ENCODE peak calls at places on chromosomes 11 and 22, in four cellular contexts. One of them, this sample, is unnamed.

GRCh38 chr11:28756977-28757376 is 648.8 kb downstream of the METTL15 start:
- DNase-seq in adrenal gland: no peak
- DNase-seq in body of pancreas: no peak
- DNase-seq in spleen: no peak
- DNase-seq in this sample: no peak

GRCh38 chr11:47177229-47177845 is 658 bp upstream of the ARFGAP2 start:
- DNase-seq in adrenal gland: peak; percentile 79
- DNase-seq in body of pancreas: peak; percentile 76
- DNase-seq in spleen: no peak
- DNase-seq in this sample: peak; percentile 92

GRCh38 chr22:31451709-31452571 is 37.7 kb downstream of the EIF4ENIF1 start:
- DNase-seq in adrenal gland: no peak
- DNase-seq in body of pancreas: no peak
- DNase-seq in spleen: no peak
- DNase-seq in this sample: peak; percentile 61

GRCh38 chr11:13064593-13064992 is 55.5 kb downstream of the RASSF10 start:
- DNase-seq in adrenal gland: no peak
- DNase-seq in body of pancreas: peak; percentile 71
- DNase-seq in spleen: no peak
- DNase-seq in this sample: no peak

GRCh38 chr11:43282607-43283440 is 29.0 kb upstream of the API5 start:
- DNase-seq in adrenal gland: peak; percentile 52
- DNase-seq in body of pancreas: peak; percentile 56
- DNase-seq in spleen: peak; percentile 76
- DNase-seq in this sample: peak; percentile 49

GRCh38 chr11:69297926-69298777 is 4.2 kb downstream of the MYEOV start:
- DNase-seq in adrenal gland: peak; percentile 81
- DNase-seq in body of pancreas: peak; percentile 59
- DNase-seq in spleen: peak; percentile 93
- DNase-seq in this sample: peak; percentile 23

GRCh38 chr11:67406969-67407699 is 3.3 kb downstream of the TBC1D10C start:
- DNase-seq in adrenal gland: no peak
- DNase-seq in body of pancreas: no peak
- DNase-seq in spleen: peak; percentile 83
- DNase-seq in this sample: no peak

GRCh38 chr11:30174265-30175022 is 56.4 kb upstream of the FSHB start:
- DNase-seq in adrenal gland: no peak
- DNase-seq in body of pancreas: no peak
- DNase-seq in spleen: no peak
- DNase-seq in this sample: no peak

GRCh38 chr11:128310676-128311445 is 276.5 kb downstream of the ETS1 start:
- DNase-seq in adrenal gland: no peak
- DNase-seq in body of pancreas: no peak
- DNase-seq in spleen: no peak
- DNase-seq in this sample: no peak

GRCh38 chr11:25244126-25244525 is 747.3 kb downstream of the LUZP2 start:
- DNase-seq in adrenal gland: no peak
- DNase-seq in body of pancreas: no peak
- DNase-seq in spleen: no peak
- DNase-seq in this sample: no peak

GRCh38 chr11:67356867-67357561 is 3.7 kb upstream of the POLD4 start:
- DNase-seq in adrenal gland: peak; percentile 71
- DNase-seq in body of pancreas: peak; percentile 74
- DNase-seq in spleen: peak; percentile 87
- DNase-seq in this sample: peak; percentile 75

GRCh38 chr11:12531681-12532080 is 142.5 kb upstream of the TEAD1 start:
- DNase-seq in adrenal gland: no peak
- DNase-seq in body of pancreas: no peak
- DNase-seq in spleen: no peak
- DNase-seq in this sample: no peak

GRCh38 chr22:50599816-50600454 is 658 bp upstream of the MAPK8IP2 start:
- DNase-seq in adrenal gland: peak; percentile 69
- DNase-seq in body of pancreas: peak; percentile 66
- DNase-seq in spleen: peak; percentile 85
- DNase-seq in this sample: peak; percentile 53

GRCh38 chr11:104191124-104191523 is 27.2 kb upstream of the PDGFD start:
- DNase-seq in adrenal gland: no peak
- DNase-seq in body of pancreas: no peak
- DNase-seq in spleen: no peak
- DNase-seq in this sample: no peak

GRCh38 chr11:86091566-86091965 is 22.7 kb upstream of the PICALM start:
- DNase-seq in adrenal gland: no peak
- DNase-seq in body of pancreas: no peak
- DNase-seq in spleen: no peak
- DNase-seq in this sample: no peak

GRCh38 chr11:44456544-44457270 is 108.8 kb upstream of the CD82 start:
- DNase-seq in adrenal gland: no peak
- DNase-seq in body of pancreas: peak; percentile 32
- DNase-seq in spleen: no peak
- DNase-seq in this sample: no peak

GRCh38 chr11:69154938-69155301 is 815 bp upstream of the SMIM38 start:
- DNase-seq in adrenal gland: no peak
- DNase-seq in body of pancreas: no peak
- DNase-seq in spleen: no peak
- DNase-seq in this sample: no peak

DNA sequence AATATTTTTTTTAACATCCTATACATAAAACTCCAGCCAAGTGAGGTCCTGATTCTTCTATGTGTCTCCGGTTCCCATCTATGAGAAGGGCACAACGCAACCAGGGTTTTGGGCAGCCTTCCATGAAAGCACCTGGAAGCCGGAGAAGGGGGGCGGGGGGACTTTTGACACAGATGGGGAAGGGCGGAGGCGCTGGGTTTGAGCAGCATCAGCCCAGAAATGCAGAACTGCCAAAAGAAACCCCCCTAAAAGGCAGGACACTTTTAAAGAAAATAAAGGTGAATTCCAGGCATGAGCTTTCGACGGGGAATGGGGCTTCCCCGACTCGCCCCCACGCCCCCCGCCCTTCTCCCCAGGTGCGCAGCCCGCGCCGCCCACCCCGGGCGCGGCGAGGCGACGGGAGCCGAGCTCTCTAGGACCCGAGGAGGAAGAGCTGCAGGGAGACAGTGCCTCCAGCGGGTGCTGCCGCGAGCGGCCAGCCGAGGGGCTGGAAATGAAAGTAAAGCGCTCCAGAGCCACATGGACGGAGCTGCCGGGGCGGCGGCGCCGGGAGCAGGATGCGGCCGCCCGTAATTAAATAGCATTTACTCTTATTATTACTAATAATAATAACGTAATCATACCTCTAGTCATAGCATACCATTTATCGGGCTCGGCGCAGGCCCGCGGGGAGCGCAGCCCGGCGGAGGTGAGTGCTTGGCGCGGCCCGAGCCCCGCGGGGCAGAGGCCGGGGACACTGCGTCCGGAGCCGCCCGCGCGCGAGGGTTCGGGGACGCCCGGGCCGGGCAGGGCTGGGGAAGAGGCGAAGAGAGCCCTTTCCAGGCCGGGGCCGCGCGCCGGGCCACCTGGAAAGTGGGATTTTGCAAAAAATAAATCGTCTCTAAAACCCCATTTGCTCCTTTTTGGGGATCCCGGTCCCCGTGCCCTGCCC is at the start of gene ZC3H7B:
- DNase-seq in adrenal gland: peak; percentile 84
- DNase-seq in body of pancreas: peak; percentile 86
- DNase-seq in spleen: peak; percentile 96
- DNase-seq in this sample: peak; percentile 85
- TF ChIP-seq POLR2A in adrenal gland: no peak
- TF ChIP-seq POLR2A in body of pancreas: peak; percentile 57
- TF ChIP-seq POLR2A in spleen: peak; percentile 38
- TF ChIP-seq POLR2A in this sample: peak; percentile 54

GRCh38 chr11:123062892-123063395 is 1.0 kb upstream of the HSPA8 start:
- DNase-seq in adrenal gland: no peak
- DNase-seq in body of pancreas: no peak
- DNase-seq in spleen: no peak
- DNase-seq in this sample: no peak
- TF ChIP-seq POLR2A in adrenal gland: no peak
- TF ChIP-seq POLR2A in body of pancreas: no peak
- TF ChIP-seq POLR2A in spleen: peak; percentile 2
- TF ChIP-seq POLR2A in this sample: no peak

DNA sequence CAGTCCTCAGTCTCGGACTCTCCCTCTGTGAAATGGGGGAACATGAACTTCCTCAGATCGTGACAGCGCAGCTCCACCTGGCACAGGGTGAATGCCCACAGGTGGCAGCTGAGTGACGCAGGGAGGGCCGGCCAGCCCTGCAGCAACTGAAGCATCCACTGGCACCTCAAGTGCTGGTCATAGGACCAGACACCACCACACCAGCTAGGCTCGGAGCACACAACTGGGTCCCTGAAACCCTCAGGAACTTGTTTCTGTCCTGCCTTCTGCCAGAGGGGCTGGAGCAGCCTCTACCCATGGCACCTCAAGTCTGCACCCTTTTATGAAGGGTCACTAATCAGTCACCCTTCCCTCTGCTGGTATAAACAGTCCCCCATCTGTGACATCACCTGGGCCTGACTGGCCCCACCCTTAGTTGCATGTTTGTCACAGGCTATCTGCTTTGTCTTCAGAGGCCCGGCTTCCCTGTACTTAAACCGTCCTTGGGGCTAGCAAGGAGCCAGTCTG is 7.4 kb upstream of the CDC42BPG start:
- DNase-seq in adrenal gland: no peak
- DNase-seq in body of pancreas: no peak
- DNase-seq in spleen: no peak
- DNase-seq in this sample: peak; percentile 78
- TF ChIP-seq POLR2A in adrenal gland: no peak
- TF ChIP-seq POLR2A in body of pancreas: no peak
- TF ChIP-seq POLR2A in spleen: peak; percentile 17
- TF ChIP-seq POLR2A in this sample: no peak

GRCh38 chr11:1866776-1867175 is 13.9 kb downstream of the LSP1 start:
- DNase-seq in adrenal gland: no peak
- DNase-seq in body of pancreas: no peak
- DNase-seq in spleen: peak; percentile 70
- DNase-seq in this sample: no peak
- TF ChIP-seq POLR2A in adrenal gland: no peak
- TF ChIP-seq POLR2A in body of pancreas: no peak
- TF ChIP-seq POLR2A in spleen: no peak
- TF ChIP-seq POLR2A in this sample: no peak

GRCh38 chr11:133894956-133895549 is 49.7 kb upstream of the SPATA19 start:
- DNase-seq in adrenal gland: no peak
- DNase-seq in body of pancreas: no peak
- DNase-seq in spleen: no peak
- DNase-seq in this sample: no peak
- TF ChIP-seq POLR2A in adrenal gland: no peak
- TF ChIP-seq POLR2A in body of pancreas: no peak
- TF ChIP-seq POLR2A in spleen: no peak
- TF ChIP-seq POLR2A in this sample: no peak

DNA sequence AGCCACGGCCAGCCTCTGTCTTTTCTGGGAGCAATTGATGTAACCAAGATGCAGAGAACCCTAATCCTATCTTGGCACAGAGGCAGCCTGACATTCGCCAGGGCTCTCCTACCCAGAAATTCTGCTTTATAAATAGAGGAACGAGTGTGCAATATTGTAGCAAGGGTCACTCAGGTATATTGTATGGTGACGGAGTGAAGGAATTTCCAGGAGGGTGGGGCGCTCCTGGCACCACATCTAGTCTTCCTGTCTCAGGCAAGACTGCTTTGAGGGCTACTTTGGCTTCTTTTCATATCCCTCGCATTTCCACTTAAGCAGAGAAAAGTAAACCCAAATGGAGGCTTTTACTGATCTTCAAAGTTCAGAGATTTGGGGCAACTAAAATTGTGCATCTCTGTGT is 114.4 kb downstream of the BARX2 start:
- DNase-seq in adrenal gland: no peak
- DNase-seq in body of pancreas: no peak
- DNase-seq in spleen: no peak
- DNase-seq in this sample: no peak
- TF ChIP-seq POLR2A in adrenal gland: no peak
- TF ChIP-seq POLR2A in body of pancreas: no peak
- TF ChIP-seq POLR2A in spleen: no peak
- TF ChIP-seq POLR2A in this sample: no peak

GRCh38 chr11:1882265-1883238 is 9.1 kb downstream of the PRR33 start:
- DNase-seq in adrenal gland: peak; percentile 82
- DNase-seq in body of pancreas: peak; percentile 88
- DNase-seq in spleen: peak; percentile 96
- DNase-seq in this sample: peak; percentile 70

GRCh38 chr11:1883342-1884122 is 8.2 kb downstream of the PRR33 start:
- DNase-seq in adrenal gland: no peak
- DNase-seq in body of pancreas: no peak
- DNase-seq in spleen: peak; percentile 71
- DNase-seq in this sample: no peak

GRCh38 chr11:1879941-1880720 is 11.6 kb downstream of the PRR33 start:
- DNase-seq in adrenal gland: peak; percentile 63
- DNase-seq in body of pancreas: no peak
- DNase-seq in spleen: peak; percentile 83
- DNase-seq in this sample: no peak

GRCh38 chr11:1880746-1881441 is 10.8 kb downstream of the PRR33 start:
- DNase-seq in adrenal gland: no peak
- DNase-seq in body of pancreas: no peak
- DNase-seq in spleen: peak; percentile 69
- DNase-seq in this sample: no peak

DNA sequence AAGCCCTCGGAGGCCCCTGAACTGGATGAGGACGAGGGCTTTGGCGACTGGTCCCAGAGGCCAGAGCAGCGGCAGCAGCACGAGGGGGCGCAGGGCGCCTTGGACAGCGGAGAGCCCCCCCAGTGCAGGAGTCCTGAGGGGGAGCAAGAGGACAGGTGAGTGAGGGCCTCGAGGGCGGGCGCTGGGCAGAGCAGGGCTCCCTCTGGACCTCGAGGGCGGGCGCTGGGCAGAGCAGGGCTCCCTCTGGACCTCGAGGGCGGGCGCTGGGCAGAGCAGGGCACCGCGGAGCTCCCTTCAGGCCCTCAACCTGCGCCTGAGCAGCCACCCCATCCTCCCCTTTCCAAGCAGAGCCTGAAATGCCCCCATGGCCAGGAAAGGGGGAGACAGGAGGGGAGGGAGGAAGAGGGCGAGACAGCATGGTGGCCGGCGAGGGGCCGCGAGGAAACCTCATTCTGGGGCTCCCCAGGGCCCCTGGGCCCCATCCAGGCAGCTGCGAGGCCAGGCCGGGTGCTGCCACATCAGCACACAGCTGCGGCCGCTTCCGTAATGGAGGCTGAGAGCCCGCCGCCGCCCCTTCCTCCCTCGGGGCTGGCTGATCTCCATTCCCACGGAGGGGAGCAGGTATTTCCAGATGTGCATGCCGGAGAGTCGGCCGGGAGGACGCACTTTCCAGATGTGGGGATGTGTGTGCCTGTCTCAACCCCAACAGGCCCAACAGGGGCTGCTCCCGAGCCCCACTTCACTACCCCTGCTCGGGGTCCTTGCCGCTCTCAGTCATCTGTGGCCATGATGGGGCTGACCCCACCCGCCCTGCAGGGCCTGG is 10.0 kb downstream of the PRR33 start:
- DNase-seq in adrenal gland: no peak
- DNase-seq in body of pancreas: no peak
- DNase-seq in spleen: peak; percentile 91
- DNase-seq in this sample: no peak
- TF ChIP-seq POLR2A in adrenal gland: no peak
- TF ChIP-seq POLR2A in body of pancreas: no peak
- TF ChIP-seq POLR2A in spleen: no peak
- TF ChIP-seq POLR2A in this sample: no peak